ENCODE peak calls at places on chromosomes 13 and 19, in four cellular contexts. W is heart right ventricle; A is CD8-positive, alpha-beta T cell; X is HCT116. B is an unnamed sample. For H3K4me1, the result is how much of the 10 kb centered on the place peaks cover.

GRCh38 chr13:75566658-75567057 is 17.1 kb downstream of the UCHL3 start:
- DNase-seq in W (no peak), A (no peak), X (no peak), B (no peak)

GRCh38 chr19:55270172-55270942 is 9.6 kb downstream of the HSPBP1 start:
- DNase-seq in A (no peak), W (no peak), X (no peak), B (no peak)

GRCh38 chr19:52987221-52987620 is 24.5 kb upstream of the ZNF816 start:
- DNase-seq in X (no peak), W (no peak), A (no peak), B (no peak)

GRCh38 chr19:52613299-52613906 is 24.8 kb downstream of the ZNF83 start:
- DNase-seq in X (no peak), W (no peak), A (no peak), B (no peak)

GRCh38 chr13:49218493-49219051 is 1.6 kb upstream of the MLNR start:
- DNase-seq in X (no peak), A (no peak), W (no peak), B (no peak)

GRCh38 chr13:93480553-93481106 is 254.0 kb downstream of the GPC6 start:
- DNase-seq in X (no peak), A (no peak), W (no peak), B (peak)

GRCh38 chr19:36973844-36974195 is 57.7 kb downstream of the ZNF568 start:
- DNase-seq in X (no peak), W (no peak), A (no peak), B (no peak)

GRCh38 chr19:7922841-7923205 is 2.7 kb downstream of the SNAPC2 start:
- DNase-seq in A (no peak), X (no peak), W (no peak), B (no peak)

GRCh38 chr13:31322025-31322424 is 122.2 kb downstream of the B3GLCT start:
- DNase-seq in W (no peak), X (no peak), A (no peak), B (peak)

GRCh38 chr19:43798546-43799409 is 3.5 kb downstream of the LYPD5 start:
- DNase-seq in W (no peak), A (peak), X (peak), B (peak)

GRCh38 chr19:45717131-45717982 is 13.3 kb downstream of the FBXO46 start:
- DNase-seq in W (peak), A (peak), X (peak), B (peak)

GRCh38 chr19:40605201-40605971 is 4.2 kb downstream of the LTBP4 start:
- DNase-seq in W (peak), X (peak), A (peak), B (peak)
- TF ChIP-seq CTCF in W (peak), X (no peak), A (no peak), B (peak)

DNA sequence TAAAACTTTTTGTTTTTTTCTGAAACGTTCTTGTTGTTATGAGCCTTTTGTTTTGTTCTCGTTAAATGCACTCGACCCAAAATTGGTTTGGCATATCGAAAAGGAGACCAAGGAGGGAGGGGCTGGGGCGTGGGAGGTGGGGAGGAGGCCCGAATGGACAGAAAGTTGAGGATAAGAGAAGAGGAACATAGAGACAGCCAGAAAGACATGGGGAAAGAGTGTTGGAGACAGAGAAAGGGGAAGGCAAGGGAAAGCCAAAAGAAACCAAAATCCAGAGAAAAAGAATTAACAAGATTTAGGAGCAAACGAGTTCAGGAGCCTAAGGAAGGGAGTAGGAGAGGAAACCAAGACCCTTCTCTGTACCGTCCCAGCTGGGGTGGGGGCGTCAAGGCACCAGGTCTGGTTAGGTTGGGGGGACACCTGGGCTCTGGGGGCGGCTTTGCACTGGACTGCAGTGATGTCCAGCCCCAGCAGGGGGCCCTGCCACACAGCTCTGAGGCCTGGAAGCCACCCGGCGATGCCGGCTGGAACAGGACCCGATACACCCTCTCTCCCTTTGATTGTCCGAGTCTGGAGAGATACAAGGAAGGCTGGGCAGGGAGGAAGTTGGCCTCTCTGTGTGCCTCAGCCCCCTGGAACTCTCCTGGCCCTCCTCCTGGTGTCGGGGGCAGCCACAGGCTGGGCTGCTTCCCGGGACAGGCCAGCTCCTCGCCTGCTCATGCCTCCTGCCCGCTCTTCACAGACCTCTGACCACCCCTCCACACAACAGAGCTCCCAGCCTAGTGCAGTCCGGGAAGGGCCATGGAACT is 11.6 kb upstream of the ASF1B start:
- DNase-seq in X (peak), W (peak), A (peak), B (peak)
- H3K27ac ChIP-seq in X (peak), W (peak), A (peak), B (no peak)

DNA sequence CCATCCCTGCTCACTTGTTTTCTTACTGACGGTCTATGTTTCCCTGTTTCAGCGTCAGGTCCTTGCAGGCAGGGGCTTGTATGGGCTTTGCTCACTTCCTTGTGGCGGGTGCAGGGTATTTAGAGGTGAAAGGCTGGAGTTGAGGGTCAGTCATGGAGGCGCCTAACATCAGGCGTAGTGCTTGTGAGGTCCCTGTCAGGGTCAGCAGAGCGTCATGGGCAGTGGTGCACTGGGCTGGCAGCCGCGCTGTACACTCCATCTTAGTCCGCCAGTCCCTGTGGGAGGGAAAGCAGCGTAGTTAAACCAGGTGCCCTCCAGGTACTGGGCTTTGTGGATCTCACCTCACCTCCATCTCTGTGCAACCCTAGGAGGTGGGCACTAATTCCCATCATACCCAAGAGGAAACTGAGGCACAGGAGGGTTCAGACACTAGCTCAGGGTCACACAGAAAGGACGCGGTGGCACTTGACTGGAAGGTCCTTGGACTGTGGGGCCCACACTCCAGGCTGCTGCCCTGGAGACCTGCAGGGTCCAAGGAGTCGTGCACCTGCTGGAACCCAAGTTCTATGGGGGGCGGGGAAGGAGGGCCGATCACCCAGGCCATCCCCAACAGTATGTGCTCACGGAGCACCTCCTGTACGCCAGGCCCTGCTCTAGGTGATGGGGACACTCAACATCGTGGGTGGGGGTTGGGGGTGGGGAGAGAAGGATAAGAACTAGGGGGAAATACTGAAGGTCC is 4.6 kb downstream of the GRAMD1A start:
- DNase-seq in A (no peak), W (no peak), X (no peak), B (no peak)
- H3K4me1 ChIP-seq in A (under half), W (under half), X (under half), B (under half)

GRCh38 chr19:49017041-49017665 is at the start of gene LHB:
- DNase-seq in W (no peak), X (no peak), A (no peak), B (no peak)

GRCh38 chr19:49017666-49018351 is 918 bp upstream of the LHB start:
- DNase-seq in X (peak), W (peak), A (peak), B (no peak)

GRCh38 chr19:49020342-49020741 is 3.5 kb upstream of the LHB start:
- DNase-seq in X (no peak), W (no peak), A (no peak), B (no peak)

GRCh38 chr19:49020931-49021895 is 2.9 kb downstream of the CGB3 start:
- DNase-seq in A (no peak), W (no peak), X (no peak), B (no peak)

DNA sequence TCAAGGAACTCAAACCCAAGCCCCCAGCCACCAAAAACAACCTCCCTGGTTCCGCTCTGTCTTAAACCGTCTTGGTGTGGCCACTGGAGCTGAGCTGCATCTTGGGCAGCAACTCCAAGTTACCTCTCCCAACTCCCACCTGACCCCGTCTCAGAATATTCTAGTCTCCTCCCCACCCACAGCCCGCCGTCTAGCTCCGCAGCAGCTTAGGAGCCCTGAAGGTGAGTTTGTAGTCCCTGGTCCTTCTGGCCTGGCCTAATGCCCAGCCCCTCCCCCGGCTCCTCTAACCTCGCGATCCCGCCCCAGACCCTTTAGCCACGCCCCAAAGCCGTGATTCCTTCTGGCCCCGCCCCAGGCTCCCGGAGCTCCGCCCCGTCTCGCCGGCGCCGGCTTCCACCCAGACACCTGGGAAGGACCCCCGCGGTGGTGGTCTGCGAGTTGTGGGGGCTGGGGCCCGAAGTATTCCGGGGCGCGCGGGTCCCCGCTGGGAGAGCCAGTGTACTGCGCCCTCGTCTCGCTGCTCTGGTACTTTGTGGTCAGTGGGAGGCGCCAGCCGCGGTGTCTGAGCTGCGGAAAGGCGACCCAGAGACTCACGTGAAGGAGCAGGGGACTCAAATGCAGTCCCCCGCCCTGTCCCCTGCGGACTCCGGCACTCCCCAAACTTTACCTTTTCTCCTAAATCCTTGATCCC is 2.5 kb upstream of the LHB start:
- DNase-seq in W (peak), X (peak), A (peak), B (peak)
- TF ChIP-seq CTCF in W (peak), X (peak), A (no peak), B (peak)

DNA sequence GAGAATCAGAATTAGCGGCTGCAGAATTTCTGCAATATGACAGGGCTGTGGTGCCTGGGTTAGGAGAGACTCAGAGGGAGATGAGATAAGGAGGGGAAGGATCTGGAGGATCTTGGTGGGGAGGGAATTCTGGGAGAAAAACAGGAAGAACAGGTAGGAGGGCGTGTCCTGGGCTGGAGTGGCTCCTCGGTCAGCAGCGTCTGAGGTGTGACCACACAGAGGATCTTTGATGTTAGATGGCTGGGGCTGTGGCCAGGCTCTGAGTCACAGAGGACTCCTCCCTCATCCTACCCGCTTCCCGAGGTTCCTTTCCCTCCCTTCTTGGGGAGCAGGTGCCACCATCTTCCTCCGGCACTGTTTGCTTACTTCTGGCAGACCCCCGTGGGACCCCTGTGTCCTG is 6.4 kb upstream of the KLK6 start:
- DNase-seq in W (no peak), A (no peak), X (peak), B (no peak)
- H3K27ac ChIP-seq in W (no peak), A (no peak), X (peak), B (no peak)

DNA sequence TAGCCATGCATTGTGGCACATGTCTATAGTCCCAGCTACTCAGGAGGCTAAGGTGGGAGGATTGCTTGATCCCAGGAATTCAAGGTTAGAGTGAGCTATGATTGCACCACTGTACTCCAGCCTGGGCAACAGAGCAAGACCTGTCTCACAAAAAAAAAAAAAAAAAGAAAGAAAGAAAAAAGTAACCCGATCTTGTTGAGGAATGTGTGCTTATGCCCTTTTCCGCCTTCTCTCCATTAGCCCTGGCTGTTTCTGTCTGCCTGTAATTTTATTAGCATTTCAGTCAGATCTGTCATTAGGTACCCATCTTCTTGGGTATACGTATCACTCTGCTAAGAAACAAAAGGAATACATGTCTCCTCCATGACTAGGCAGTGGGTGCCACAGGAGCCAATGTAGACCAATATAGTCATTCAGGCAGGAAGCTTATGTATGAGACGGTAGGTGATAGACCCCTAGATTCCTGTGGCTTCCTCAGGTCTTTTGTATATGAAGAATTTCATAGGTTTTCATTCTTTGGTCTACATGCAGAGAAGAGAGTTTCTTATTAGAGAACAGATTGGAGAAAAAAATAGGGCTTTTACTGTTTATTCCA is 59.6 kb upstream of the NPAS1 start:
- DNase-seq in A (no peak), W (no peak), X (no peak), B (no peak)
- H3K4me1 ChIP-seq in A (under half), W (under half), X (under half), B (under half)

GRCh38 chr19:10228393-10228792 is 2.7 kb downstream of the S1PR2 start:
- DNase-seq in X (no peak), W (no peak), A (no peak), B (no peak)

GRCh38 chr19:10226376-10227214 is 4.5 kb downstream of the S1PR2 start:
- DNase-seq in A (no peak), X (no peak), W (peak), B (no peak)

GRCh38 chr19:10226021-10226375 is 5.1 kb downstream of the S1PR2 start:
- DNase-seq in W (peak), X (no peak), A (no peak), B (no peak)

GRCh38 chr19:10228925-10229324 is 2.2 kb downstream of the S1PR2 start:
- DNase-seq in X (no peak), W (no peak), A (no peak), B (no peak)

GRCh38 chr19:10227215-10227971 is 3.7 kb downstream of the S1PR2 start:
- DNase-seq in A (no peak), W (peak), X (no peak), B (no peak)
- TF ChIP-seq CTCF in A (no peak), W (peak), X (peak), B (peak)

DNA sequence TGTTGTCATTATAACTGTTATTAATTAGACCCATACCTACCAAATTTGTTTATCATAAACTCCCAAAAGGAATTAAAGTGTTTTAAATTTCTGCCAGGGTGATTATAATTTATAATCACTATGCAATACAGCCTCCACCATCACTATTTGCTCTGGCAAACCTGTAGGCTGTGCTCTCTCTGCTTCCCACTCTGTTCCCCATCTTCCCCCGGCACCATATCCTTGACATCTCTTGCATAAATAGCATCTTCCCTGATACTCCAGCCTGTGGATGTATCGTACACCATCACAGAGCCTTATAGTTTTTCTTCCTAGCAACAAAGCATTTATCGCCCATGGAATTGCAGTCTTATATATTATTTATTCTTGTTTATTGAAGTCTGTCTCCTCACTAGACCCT is 181.5 kb upstream of the TSC22D1 start:
- DNase-seq in W (no peak), X (no peak), A (no peak), B (no peak)
- H3K27ac ChIP-seq in W (no peak), X (no peak), A (no peak), B (peak)

GRCh38 chr19:16198363-16198636 is 589 bp downstream of the AP1M1 start:
- DNase-seq in W (no peak), A (no peak), X (no peak), B (no peak)
- H3K4me1 ChIP-seq in W (under half), A (half or more), X (under half), B (under half)

GRCh38 chr19:6734096-6734696 is 3.2 kb downstream of the GPR108 start:
- DNase-seq in A (no peak), W (no peak), X (no peak), B (no peak)

GRCh38 chr19:6732803-6733337 is 4.5 kb downstream of the GPR108 start:
- DNase-seq in X (no peak), A (no peak), W (no peak), B (no peak)

GRCh38 chr19:6731822-6732221 is 5.6 kb downstream of the GPR108 start:
- DNase-seq in A (no peak), W (no peak), X (no peak), B (no peak)

GRCh38 chr19:6735181-6735891 is 2.0 kb downstream of the GPR108 start:
- DNase-seq in A (no peak), X (no peak), W (no peak), B (no peak)

DNA sequence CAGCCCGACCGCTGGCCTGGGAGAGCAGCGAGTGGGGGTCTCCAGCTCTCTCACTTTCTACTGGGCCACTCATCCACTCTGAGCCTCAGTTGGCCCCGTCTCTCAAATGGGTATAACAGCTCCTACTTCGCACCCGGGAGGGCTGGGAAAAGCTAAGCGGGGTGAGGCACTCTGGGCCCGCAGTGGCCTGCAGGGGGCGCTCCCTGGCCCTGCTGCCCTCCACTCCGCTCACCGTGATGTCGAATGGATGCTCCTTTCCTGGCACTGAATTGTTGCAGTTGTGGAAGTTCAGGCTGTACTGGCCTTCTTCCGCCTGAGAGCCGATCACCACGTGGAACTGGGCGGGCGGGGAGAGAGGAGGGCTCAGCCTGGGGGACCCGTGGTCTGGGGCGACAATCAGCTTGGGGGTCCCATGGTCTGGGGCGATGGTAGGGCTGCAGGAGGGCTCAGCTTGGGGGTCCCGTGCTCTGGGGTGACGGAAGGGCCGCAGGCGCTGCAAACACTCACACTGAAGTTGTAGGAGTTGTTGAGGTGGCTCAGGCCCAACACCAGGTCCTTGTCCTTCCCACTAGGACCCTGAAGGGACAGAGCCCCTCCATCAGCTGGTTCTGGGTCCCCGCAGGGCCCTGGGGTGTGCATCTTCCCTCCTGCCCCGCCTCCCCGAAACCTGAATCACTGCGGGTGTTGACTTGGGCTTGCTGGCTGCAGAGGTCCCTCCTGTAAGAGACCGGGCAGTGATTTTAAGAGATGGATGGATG is 3.9 kb downstream of the GPR108 start:
- DNase-seq in W (no peak), A (no peak), X (no peak), B (no peak)
- TF ChIP-seq CTCF in W (no peak), A (peak), X (peak), B (peak)

B was measured in foreskin keratinocyte.